ENCODE peak calls at places on chromosome 22, in seven cellular contexts. W is colonic mucosa, O is K562, S is GM12878, Q is fibroblast of lung, P is adipocyte, K is NT2/D1. R is an unnamed sample. For H3K9me3, the result is how much of the 10 kb centered on the place peaks cover.

GRCh38 chr22:39819429-39819828 is 74.1 kb downstream of the ENTHD1 start:
- DNase-seq in W (no peak), O (no peak), S (no peak), Q (no peak), P (no peak), K (no peak), R (no peak)

GRCh38 chr22:49751318-49751967 is 76.2 kb downstream of the BRD1 start:
- DNase-seq in W (no peak), O (no peak), S (no peak), Q (no peak), P (no peak), K (no peak), R (no peak)

GRCh38 chr22:42328130-42328821 is 57.8 kb upstream of the TCF20 start:
- DNase-seq in W (no peak), O (no peak), S (no peak), Q (no peak), P (no peak), K (no peak), R (no peak)

GRCh38 chr22:42343136-42343484 is 72.7 kb upstream of the TCF20 start:
- DNase-seq in W (no peak), O (no peak), S (no peak), Q (peak), P (no peak), K (no peak), R (no peak)

GRCh38 chr22:37169412-37169811 is 18.6 kb downstream of the C1QTNF6 start:
- DNase-seq in W (no peak), O (no peak), S (no peak), Q (no peak), P (no peak), K (no peak), R (no peak)

GRCh38 chr22:39494471-39495120 is 7.5 kb upstream of the MIEF1 start:
- DNase-seq in W (no peak), O (no peak), S (no peak), Q (no peak), P (no peak), K (no peak), R (peak)

GRCh38 chr22:38080847-38081635 is 2.9 kb downstream of the SLC16A8 start:
- DNase-seq in W (peak), O (no peak), S (no peak), Q (peak), P (peak), K (no peak), R (peak)

GRCh38 chr22:40236131-40236665 is 58.5 kb downstream of the TNRC6B start:
- DNase-seq in W (no peak), O (no peak), S (no peak), Q (no peak), P (no peak), K (no peak), R (no peak)

GRCh38 chr22:36469094-36469710 is 12.2 kb downstream of the TXN2 start:
- DNase-seq in W (no peak), O (no peak), S (no peak), Q (no peak), P (no peak), K (no peak), R (no peak)

GRCh38 chr22:22576244-22576988 is 17.4 kb upstream of the PRAME start:
- DNase-seq in W (peak), O (peak), S (no peak), Q (peak), P (peak), K (peak), R (peak)

GRCh38 chr22:19986410-19987341 is 29.9 kb downstream of the ARVCF start:
- DNase-seq in W (peak), O (peak), S (no peak), Q (peak), P (peak), K (peak), R (peak)

GRCh38 chr22:37601540-37602442 is 6.8 kb upstream of the GGA1 start:
- DNase-seq in W (peak), O (peak), S (peak), Q (peak), P (peak), K (peak), R (peak)

GRCh38 chr22:49355206-49355920 is 472.3 kb downstream of the BRD1 start:
- DNase-seq in W (no peak), O (no peak), S (no peak), Q (no peak), P (no peak), K (no peak), R (no peak)

GRCh38 chr22:37517826-37518450 is 1.3 kb downstream of the CARD10 start:
- DNase-seq in W (no peak), O (no peak), S (no peak), Q (no peak), P (no peak), K (no peak), R (no peak)

GRCh38 chr22:42799061-42799460 is 58.0 kb downstream of the ARFGAP3 start:
- DNase-seq in W (no peak), O (no peak), S (no peak), Q (no peak), P (no peak), K (no peak), R (no peak)

GRCh38 chr22:40498454-40499186 is 128.2 kb downstream of the SGSM3 start:
- DNase-seq in W (no peak), O (no peak), S (no peak), Q (peak), P (peak), K (peak), R (peak)

GRCh38 chr22:37487129-37487528 is 945 bp upstream of the MFNG start:
- DNase-seq in W (no peak), O (no peak), S (no peak), Q (no peak), P (no peak), K (no peak), R (no peak)

GRCh38 chr22:49788492-49788891 is 39.2 kb downstream of the BRD1 start:
- DNase-seq in W (peak), O (no peak), S (no peak), Q (no peak), P (no peak), K (no peak), R (peak)

GRCh38 chr22:19706661-19707151 is 7.6 kb upstream of the SEPTIN5 start:
- DNase-seq in W (no peak), O (peak), S (no peak), Q (no peak), P (no peak), K (no peak), R (peak)

GRCh38 chr22:43843783-43844530 is 18.4 kb downstream of the SULT4A1 start:
- DNase-seq in W (no peak), O (no peak), S (no peak), Q (no peak), P (no peak), K (no peak), R (no peak)

GRCh38 chr22:42368379-42369249 is 63.6 kb downstream of the NFAM1 start:
- DNase-seq in W (peak), O (no peak), S (no peak), Q (no peak), P (no peak), K (no peak), R (peak)

DNA sequence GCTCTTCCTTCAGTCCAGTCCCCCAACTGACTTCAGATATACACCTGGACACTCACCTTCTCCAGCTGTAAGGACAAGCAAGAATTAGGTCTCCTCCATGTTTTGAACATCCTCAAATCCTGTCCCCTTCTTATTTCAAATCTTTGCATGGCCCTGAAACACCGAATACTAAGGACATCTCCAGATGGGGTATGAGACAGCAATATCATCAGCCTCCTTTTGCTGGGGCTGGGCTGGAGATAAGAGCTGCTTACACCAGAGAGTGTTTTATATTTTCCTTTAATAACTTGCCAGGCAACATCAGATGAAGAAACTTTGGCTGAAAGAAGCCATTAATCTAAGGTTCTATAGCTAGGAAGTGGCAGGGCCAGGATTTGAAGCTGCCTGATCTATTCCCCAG is 21.6 kb downstream of the TUG1 start:
- DNase-seq in W (no peak), O (peak), S (no peak), Q (no peak), P (no peak), K (no peak), R (no peak)
- H3K9me3 ChIP-seq in W (under half), O (under half), S (under half), Q (under half), P (under half), K (under half), R (under half)

GRCh38 chr22:25747245-25747944 is 5.4 kb downstream of the MYO18B start:
- DNase-seq in W (no peak), O (peak), S (no peak), Q (peak), P (peak), K (no peak), R (peak)
- H3K9ac ChIP-seq in W (no peak), O (no peak), S (no peak), Q (peak), P (peak), K (no peak), R (peak)

GRCh38 chr22:48052621-48052890 is 1290.1 kb downstream of the TBC1D22A start:
- DNase-seq in W (no peak), O (no peak), S (no peak), Q (no peak), P (no peak), K (no peak), R (no peak)
- H3K9me3 ChIP-seq in W (under half), O (under half), S (under half), Q (under half), P (under half), K (under half), R (under half)

DNA sequence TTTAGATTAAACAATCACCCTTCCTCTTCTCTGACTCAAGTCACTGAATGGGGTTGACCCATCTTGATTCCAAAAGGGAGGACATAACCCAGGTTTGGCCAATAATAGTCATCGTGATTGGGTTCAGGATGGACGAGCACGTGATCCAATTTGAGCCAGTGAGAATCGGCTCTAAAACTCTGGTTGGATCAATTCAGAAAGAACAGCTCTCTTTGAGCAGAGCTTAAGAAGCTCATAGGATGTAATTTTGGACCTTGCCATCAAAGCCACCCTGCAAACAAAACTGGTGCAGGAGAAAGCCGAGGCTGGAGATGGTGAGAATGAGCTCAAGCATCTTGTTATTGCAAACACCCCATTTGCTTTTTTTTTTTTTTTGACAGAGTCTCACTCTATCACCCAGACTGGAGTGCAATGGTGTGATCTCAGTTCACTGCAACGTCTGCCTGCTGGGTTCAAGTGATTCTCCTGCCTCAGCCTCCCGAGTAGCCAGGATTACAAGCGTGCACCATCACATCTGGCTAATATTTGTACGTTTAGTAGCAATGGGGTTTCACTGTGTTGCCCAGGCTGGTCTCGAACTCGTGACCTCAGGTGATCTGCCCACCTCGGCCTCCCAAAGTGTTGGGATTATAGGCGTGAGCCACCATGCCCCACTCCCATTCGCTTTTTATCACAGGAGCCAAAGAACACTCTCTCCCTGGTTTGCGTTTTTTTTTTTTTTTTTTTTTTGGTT is 13.9 kb upstream of the MIAT start:
- DNase-seq in W (no peak), O (peak), S (no peak), Q (no peak), P (no peak), K (no peak), R (no peak)
- H3K9ac ChIP-seq in W (no peak), O (no peak), S (no peak), Q (no peak), P (no peak), K (no peak), R (no peak)

GRCh38 chr22:46159777-46160176 is 9.5 kb downstream of the PPARA start:
- DNase-seq in W (no peak), O (no peak), S (no peak), Q (peak), P (no peak), K (no peak), R (no peak)
- H3K9me3 ChIP-seq in W (under half), O (under half), S (under half), Q (under half), P (under half), K (under half), R (under half)

DNA sequence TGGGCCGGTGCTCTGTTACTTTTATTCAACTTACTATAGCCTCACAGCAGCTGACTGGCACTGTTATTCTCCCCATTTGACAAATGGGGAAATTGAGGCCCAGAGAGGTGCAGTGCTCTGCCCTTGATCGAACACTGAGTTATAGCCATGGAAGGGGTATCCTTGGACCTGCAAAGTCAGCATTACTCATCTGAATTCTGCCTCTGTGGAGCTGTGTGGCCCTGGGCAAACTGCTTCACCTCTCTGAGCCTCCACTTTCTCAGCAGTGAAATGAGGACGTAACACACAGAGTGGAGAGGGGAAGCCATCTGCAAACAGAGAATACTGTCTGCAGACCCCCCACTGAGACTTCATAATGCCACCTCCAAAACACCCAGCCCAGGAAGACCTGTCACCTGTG is 25.3 kb downstream of the TPST2 start:
- DNase-seq in W (no peak), O (no peak), S (no peak), Q (no peak), P (no peak), K (no peak), R (no peak)
- H3K9ac ChIP-seq in W (no peak), O (no peak), S (no peak), Q (no peak), P (no peak), K (no peak), R (no peak)

GRCh38 chr22:48106715-48107259 is 1344.3 kb downstream of the TBC1D22A start:
- DNase-seq in W (no peak), O (no peak), S (no peak), Q (no peak), P (no peak), K (no peak), R (no peak)
- H3K9me3 ChIP-seq in W (under half), O (under half), S (under half), Q (under half), P (under half), K (under half), R (under half)

DNA sequence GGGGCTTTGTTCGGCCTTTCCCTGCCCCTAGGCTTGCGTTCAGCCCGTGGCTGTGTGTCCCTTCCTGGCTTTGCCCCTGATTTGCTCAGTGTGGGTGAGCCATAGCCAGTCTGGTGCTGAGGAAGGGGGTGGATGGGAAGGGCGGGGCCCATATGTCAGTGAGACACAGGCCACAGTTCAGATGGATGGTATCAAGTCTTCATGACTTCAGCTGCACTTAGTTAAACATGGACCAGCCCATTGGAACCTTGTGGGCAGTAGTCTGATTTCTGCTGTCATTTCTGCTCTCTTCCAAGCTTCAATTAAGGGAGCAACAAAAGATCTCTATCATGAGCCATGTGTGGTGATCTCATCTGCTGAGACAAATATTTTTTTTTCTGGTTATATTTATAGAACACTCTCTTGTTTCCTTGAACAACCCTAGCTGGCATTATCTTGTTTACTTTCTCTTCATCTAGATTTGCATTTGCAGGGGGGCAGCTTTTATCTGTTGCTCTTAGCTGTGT is 21.6 kb upstream of the PEX26 start:
- DNase-seq in W (no peak), O (no peak), S (no peak), Q (peak), P (peak), K (no peak), R (peak)
- H3K9ac ChIP-seq in W (peak), O (peak), S (no peak), Q (peak), P (peak), K (no peak), R (peak)

R was measured in GM23248.